ENCODE peak calls at places on chromosomes 11 and 22, in four cellular contexts. One of them, this sample, is unnamed.

GRCh38 chr22:30304495-30305244 is 15.4 kb upstream of the CASTOR1 start:
- DNase-seq in A549: no peak
- DNase-seq in GM12878: no peak
- DNase-seq in K562: no peak
- DNase-seq in this sample: no peak

GRCh38 chr11:119376197-119376847 is 5.2 kb downstream of the USP2 start:
- DNase-seq in A549: no peak
- DNase-seq in GM12878: no peak
- DNase-seq in K562: no peak
- DNase-seq in this sample: peak

GRCh38 chr22:44538071-44538470 is 40.0 kb upstream of the RTL6 start:
- DNase-seq in A549: peak
- DNase-seq in GM12878: no peak
- DNase-seq in K562: no peak
- DNase-seq in this sample: peak

GRCh38 chr11:125494987-125495725 is 909 bp downstream of the FEZ1 start:
- DNase-seq in A549: peak
- DNase-seq in GM12878: no peak
- DNase-seq in K562: no peak
- DNase-seq in this sample: no peak

GRCh38 chr11:47388697-47389576 is 10.6 kb upstream of the SPI1 start:
- DNase-seq in A549: no peak
- DNase-seq in GM12878: no peak
- DNase-seq in K562: peak
- DNase-seq in this sample: no peak

GRCh38 chr11:1953489-1954284 is 6.6 kb downstream of the MRPL23 start:
- DNase-seq in A549: no peak
- DNase-seq in GM12878: no peak
- DNase-seq in K562: no peak
- DNase-seq in this sample: no peak

GRCh38 chr22:46446799-46447198 is 90.6 kb downstream of the CELSR1 start:
- DNase-seq in A549: no peak
- DNase-seq in GM12878: no peak
- DNase-seq in K562: no peak
- DNase-seq in this sample: no peak

GRCh38 chr22:48836673-48837340 is 990.9 kb downstream of the BRD1 start:
- DNase-seq in A549: no peak
- DNase-seq in GM12878: no peak
- DNase-seq in K562: no peak
- DNase-seq in this sample: no peak

GRCh38 chr11:27296406-27296994 is 66.5 kb downstream of the CCDC34 start:
- DNase-seq in A549: peak
- DNase-seq in GM12878: no peak
- DNase-seq in K562: peak
- DNase-seq in this sample: peak

GRCh38 chr11:75429641-75429901 is 3.4 kb downstream of the KLHL35 start:
- DNase-seq in A549: no peak
- DNase-seq in GM12878: no peak
- DNase-seq in K562: no peak
- DNase-seq in this sample: no peak

GRCh38 chr11:75522645-75523044 is 3.1 kb downstream of the GDPD5 start:
- DNase-seq in A549: no peak
- DNase-seq in GM12878: no peak
- DNase-seq in K562: no peak
- DNase-seq in this sample: no peak

GRCh38 chr11:48006301-48006992 is 26.1 kb downstream of the PTPRJ start:
- DNase-seq in A549: no peak
- DNase-seq in GM12878: peak
- DNase-seq in K562: peak
- DNase-seq in this sample: no peak

GRCh38 chr11:102799656-102800339 is 1.8 kb upstream of the MMP1 start:
- DNase-seq in A549: no peak
- DNase-seq in GM12878: no peak
- DNase-seq in K562: no peak
- DNase-seq in this sample: no peak

GRCh38 chr11:24828938-24829337 is 332.1 kb downstream of the LUZP2 start:
- DNase-seq in A549: no peak
- DNase-seq in GM12878: no peak
- DNase-seq in K562: no peak
- DNase-seq in this sample: no peak

GRCh38 chr11:2218234-2218633 is 46.6 kb upstream of the TH start:
- DNase-seq in A549: no peak
- DNase-seq in GM12878: no peak
- DNase-seq in K562: no peak
- DNase-seq in this sample: no peak

GRCh38 chr11:28227460-28227859 is 119.3 kb downstream of the METTL15 start:
- DNase-seq in A549: no peak
- DNase-seq in GM12878: no peak
- DNase-seq in K562: no peak
- DNase-seq in this sample: no peak

GRCh38 chr22:17537155-17537554 is 26.1 kb upstream of the SLC25A18 start:
- DNase-seq in A549: no peak
- DNase-seq in GM12878: no peak
- DNase-seq in K562: no peak
- DNase-seq in this sample: no peak

GRCh38 chr11:129324533-129325175 is 51.0 kb upstream of the BARX2 start:
- DNase-seq in A549: peak
- DNase-seq in GM12878: no peak
- DNase-seq in K562: no peak
- DNase-seq in this sample: peak

GRCh38 chr11:3808846-3809623 is 675 bp downstream of the PGAP2 start:
- DNase-seq in A549: peak
- DNase-seq in GM12878: peak
- DNase-seq in K562: peak
- DNase-seq in this sample: peak

GRCh38 chr11:116736763-116737162 is 36.0 kb downstream of the BUD13 start:
- DNase-seq in A549: peak
- DNase-seq in GM12878: no peak
- DNase-seq in K562: peak
- DNase-seq in this sample: peak

GRCh38 chr22:45678961-45679912 is 7.6 kb downstream of the ATXN10 start:
- DNase-seq in A549: no peak
- DNase-seq in GM12878: peak
- DNase-seq in K562: no peak
- DNase-seq in this sample: no peak

GRCh38 chr11:126332221-126332711 is 23.2 kb upstream of the ST3GAL4 start:
- DNase-seq in A549: no peak
- DNase-seq in GM12878: no peak
- DNase-seq in K562: no peak
- DNase-seq in this sample: no peak

GRCh38 chr22:40472036-40472435 is 101.6 kb downstream of the SGSM3 start:
- DNase-seq in A549: no peak
- DNase-seq in GM12878: no peak
- DNase-seq in K562: no peak
- DNase-seq in this sample: no peak
- TF ChIP-seq POLR2AphosphoS2 in A549: no peak
- TF ChIP-seq POLR2AphosphoS2 in GM12878: no peak
- TF ChIP-seq POLR2AphosphoS2 in K562: no peak
- TF ChIP-seq POLR2AphosphoS2 in this sample: no peak

GRCh38 chr22:41525450-41526225 is 18.6 kb downstream of the POLR3H start:
- DNase-seq in A549: no peak
- DNase-seq in GM12878: no peak
- DNase-seq in K562: no peak
- DNase-seq in this sample: no peak

GRCh38 chr22:41528132-41528766 is 16.0 kb downstream of the POLR3H start:
- DNase-seq in A549: no peak
- DNase-seq in GM12878: no peak
- DNase-seq in K562: no peak
- DNase-seq in this sample: no peak

GRCh38 chr22:41526226-41526531 is 18.1 kb downstream of the POLR3H start:
- DNase-seq in A549: no peak
- DNase-seq in GM12878: no peak
- DNase-seq in K562: no peak
- DNase-seq in this sample: no peak

GRCh38 chr22:41528938-41529561 is 15.2 kb downstream of the POLR3H start:
- DNase-seq in A549: no peak
- DNase-seq in GM12878: no peak
- DNase-seq in K562: no peak
- DNase-seq in this sample: peak

DNA sequence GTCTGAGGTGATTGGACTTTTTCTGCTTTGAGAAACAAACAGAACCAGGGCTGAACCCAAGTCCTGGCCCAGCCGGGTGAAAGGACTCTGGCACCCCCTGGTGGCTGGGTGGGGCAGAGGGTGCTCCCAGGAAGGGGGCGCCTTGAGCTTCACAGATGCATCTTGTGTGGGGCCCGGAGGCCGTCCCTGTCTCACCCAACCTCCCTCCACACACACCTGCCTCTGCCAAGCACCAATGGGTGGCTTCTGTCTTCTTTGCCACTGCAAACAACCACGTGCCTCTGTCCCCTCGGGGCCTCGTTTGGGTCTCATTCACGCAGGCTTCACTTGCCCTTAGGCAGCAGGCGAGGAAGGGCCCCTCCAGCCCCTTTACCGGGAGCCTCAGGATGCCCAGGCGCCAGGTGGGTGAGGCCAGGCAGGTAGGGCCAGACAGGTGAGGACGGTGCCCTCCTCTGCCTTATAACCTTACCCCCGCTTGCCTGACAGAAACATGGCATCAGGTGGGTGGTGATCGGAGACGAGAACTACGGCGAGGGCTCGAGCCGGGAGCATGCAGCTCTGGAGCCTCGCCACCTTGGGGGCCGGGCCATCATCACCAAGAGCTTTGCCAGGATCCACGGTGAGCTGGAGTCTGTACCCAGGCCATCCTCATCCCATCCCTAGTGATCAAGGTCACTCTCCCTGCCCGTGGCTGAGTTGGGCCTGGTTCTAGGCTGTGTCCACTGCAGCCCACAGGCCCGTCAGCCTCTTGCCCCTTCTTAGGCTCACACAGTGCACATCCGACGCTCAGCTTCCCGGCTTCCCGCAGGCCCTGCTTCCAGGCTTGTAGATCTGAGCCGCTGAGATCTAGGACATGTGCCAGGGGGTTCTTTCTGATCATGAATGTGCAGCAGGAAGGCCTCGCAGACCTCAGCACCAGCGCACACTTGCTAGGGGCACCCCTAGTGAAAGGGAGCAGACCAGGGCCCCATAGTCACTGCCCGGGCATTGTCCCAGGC is 17.2 kb downstream of the POLR3H start:
- DNase-seq in A549: peak
- DNase-seq in GM12878: no peak
- DNase-seq in K562: peak
- DNase-seq in this sample: no peak
- TF ChIP-seq POLR2AphosphoS2 in A549: no peak
- TF ChIP-seq POLR2AphosphoS2 in GM12878: peak
- TF ChIP-seq POLR2AphosphoS2 in K562: peak
- TF ChIP-seq POLR2AphosphoS2 in this sample: no peak

DNA sequence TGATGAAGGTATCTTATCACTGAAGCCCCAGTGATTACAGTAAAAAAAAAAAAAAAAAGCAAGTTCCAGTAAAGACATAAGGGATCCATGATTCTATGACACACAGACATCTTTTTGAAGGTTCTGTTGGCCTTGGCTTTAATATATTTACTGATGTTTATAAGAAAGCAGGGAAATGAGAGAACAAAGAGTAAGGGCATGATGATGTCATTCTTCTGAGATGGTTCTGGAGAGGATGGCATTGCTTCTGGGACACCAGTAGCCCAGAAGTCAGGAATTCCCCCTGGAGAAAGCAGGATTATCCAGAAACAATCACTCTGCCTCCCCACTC is 233.6 kb downstream of the FAM76B start:
- DNase-seq in A549: no peak
- DNase-seq in GM12878: no peak
- DNase-seq in K562: no peak
- DNase-seq in this sample: no peak
- TF ChIP-seq POLR2AphosphoS2 in A549: no peak
- TF ChIP-seq POLR2AphosphoS2 in GM12878: no peak
- TF ChIP-seq POLR2AphosphoS2 in K562: no peak
- TF ChIP-seq POLR2AphosphoS2 in this sample: no peak

DNA sequence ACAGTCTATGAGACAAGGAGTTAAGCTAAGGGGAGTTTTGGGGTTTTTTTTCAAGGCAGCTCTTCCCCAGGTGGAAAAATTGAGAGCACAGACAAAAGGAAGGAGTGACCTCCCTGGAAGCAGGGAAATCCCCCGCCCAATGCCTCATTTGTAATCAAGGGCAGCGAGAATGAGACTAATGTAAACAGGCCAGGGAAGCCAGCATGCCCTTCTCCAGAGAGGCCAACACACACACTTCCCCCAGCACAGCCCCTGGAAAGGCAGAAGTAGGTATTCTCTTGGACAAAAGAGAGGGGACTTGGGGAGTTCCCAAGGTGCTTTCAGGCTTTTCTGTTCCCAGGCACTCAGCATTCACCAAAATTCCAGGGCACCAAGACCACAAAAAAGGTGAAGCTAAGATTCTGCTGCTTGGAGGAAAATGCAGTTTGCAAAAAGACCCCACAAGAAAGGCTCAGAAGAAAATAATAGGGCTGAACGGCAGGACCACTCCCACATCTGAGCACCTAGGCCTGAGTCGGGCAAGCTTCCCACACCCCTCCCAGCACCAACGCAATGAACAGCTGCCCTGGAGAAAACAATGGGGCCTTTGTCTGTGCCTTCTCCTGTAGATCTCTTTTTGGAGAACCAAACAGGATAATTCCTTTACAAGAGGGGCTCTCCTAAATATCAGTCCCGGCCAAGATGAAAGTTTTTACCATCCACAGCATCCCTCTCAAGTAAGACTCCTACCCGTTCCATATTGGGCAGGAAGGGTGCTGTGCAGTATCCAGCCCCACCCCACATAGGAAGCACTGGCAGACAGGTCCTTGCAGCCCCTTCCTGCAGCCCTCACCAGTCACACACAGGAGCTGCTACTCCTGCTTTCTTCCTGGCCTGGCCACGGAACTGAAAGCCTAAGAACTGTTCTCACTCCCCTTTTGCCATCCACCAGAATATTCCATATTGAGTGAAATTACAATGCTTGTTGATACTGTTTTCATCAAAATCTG is 70.7 kb upstream of the AKIP1 start:
- DNase-seq in A549: no peak
- DNase-seq in GM12878: no peak
- DNase-seq in K562: no peak
- DNase-seq in this sample: peak
- TF ChIP-seq POLR2AphosphoS2 in A549: no peak
- TF ChIP-seq POLR2AphosphoS2 in GM12878: no peak
- TF ChIP-seq POLR2AphosphoS2 in K562: no peak
- TF ChIP-seq POLR2AphosphoS2 in this sample: no peak

GRCh38 chr11:66847461-66848232 is 4.4 kb downstream of the RCE1 start:
- DNase-seq in A549: no peak
- DNase-seq in GM12878: no peak
- DNase-seq in K562: no peak
- DNase-seq in this sample: no peak
- TF ChIP-seq POLR2AphosphoS2 in A549: no peak
- TF ChIP-seq POLR2AphosphoS2 in GM12878: no peak
- TF ChIP-seq POLR2AphosphoS2 in K562: peak
- TF ChIP-seq POLR2AphosphoS2 in this sample: no peak

GRCh38 chr11:84899134-84899533 is 728.0 kb downstream of the DLG2 start:
- DNase-seq in A549: no peak
- DNase-seq in GM12878: no peak
- DNase-seq in K562: no peak
- DNase-seq in this sample: no peak

GRCh38 chr11:84905411-84905810 is 721.7 kb downstream of the DLG2 start:
- DNase-seq in A549: no peak
- DNase-seq in GM12878: no peak
- DNase-seq in K562: no peak
- DNase-seq in this sample: no peak

GRCh38 chr11:84902445-84902844 is 724.7 kb downstream of the DLG2 start:
- DNase-seq in A549: no peak
- DNase-seq in GM12878: no peak
- DNase-seq in K562: no peak
- DNase-seq in this sample: no peak

GRCh38 chr11:84899740-84900139 is 727.4 kb downstream of the DLG2 start:
- DNase-seq in A549: no peak
- DNase-seq in GM12878: no peak
- DNase-seq in K562: no peak
- DNase-seq in this sample: peak

GRCh38 chr11:84901986-84902385 is 725.2 kb downstream of the DLG2 start:
- DNase-seq in A549: no peak
- DNase-seq in GM12878: no peak
- DNase-seq in K562: no peak
- DNase-seq in this sample: no peak
- TF ChIP-seq POLR2AphosphoS2 in A549: no peak
- TF ChIP-seq POLR2AphosphoS2 in GM12878: no peak
- TF ChIP-seq POLR2AphosphoS2 in K562: no peak
- TF ChIP-seq POLR2AphosphoS2 in this sample: no peak